ENCODE peak calls at places on chromosomes 16 and 17, in five cellular contexts. J is neural crest cell, F is MV-4-11, Y is PC-9, Q is HS-5. R is an unnamed sample.

GRCh38 chr17:47990962-47991731 is 20.2 kb downstream of the CDK5RAP3 start:
- DNase-seq in Y (no peak), Q (no peak), F (no peak), J (peak; percentile 94), R (no peak)

GRCh38 chr17:37068266-37068665 is 119.5 kb downstream of the AATF start:
- DNase-seq in Y (no peak), Q (no peak), F (no peak), J (no peak), R (no peak)

GRCh38 chr16:29117631-29118030 is 132.8 kb downstream of the LAT start:
- DNase-seq in F (no peak), J (no peak), Q (no peak), Y (no peak), R (no peak)

GRCh38 chr17:81049372-81049911 is 14.5 kb downstream of the BAIAP2 start:
- DNase-seq in F (peak; percentile 61), Y (no peak), J (no peak), Q (no peak), R (peak; percentile 89)

GRCh38 chr16:1612320-1613111 is at the start of gene CRAMP1:
- DNase-seq in J (peak; percentile 17), Q (no peak), Y (no peak), F (no peak), R (peak; percentile 56)

GRCh38 chr16:58476791-58477190 is 23.2 kb upstream of the NDRG4 start:
- DNase-seq in F (no peak), Y (no peak), J (no peak), Q (no peak), R (no peak)

GRCh38 chr17:55089955-55090573 is 121.5 kb downstream of the STXBP4 start:
- DNase-seq in Q (no peak), J (no peak), Y (peak; percentile 23), F (no peak), R (peak; percentile 61)

GRCh38 chr16:50680907-50681885 is at the start of gene SNX20:
- DNase-seq in Q (no peak), F (peak; percentile 89), J (no peak), Y (no peak), R (no peak)

GRCh38 chr17:78933025-78933958 is 8.1 kb upstream of the TIMP2 start:
- DNase-seq in Q (peak; percentile 90), F (peak; percentile 90), J (no peak), Y (peak; percentile 72), R (no peak)

GRCh38 chr17:66149562-66149961 is 42.4 kb downstream of the CEP112 start:
- DNase-seq in J (no peak), Y (no peak), Q (no peak), F (no peak), R (no peak)

GRCh38 chr17:39916918-39917317 is 1.5 kb downstream of the GSDMB start:
- DNase-seq in Y (no peak), Q (no peak), F (no peak), J (no peak), R (no peak)

GRCh38 chr17:50537721-50538548 is 5.4 kb downstream of the EPN3 start:
- DNase-seq in Y (no peak), F (peak; percentile 4), J (no peak), Q (no peak), R (no peak)

GRCh38 chr16:477758-478157 is 49.8 kb upstream of the CAPN15 start:
- DNase-seq in Y (no peak), Q (no peak), J (no peak), F (no peak), R (no peak)

GRCh38 chr16:87117936-87118335 is 199.3 kb downstream of the C16orf95 start:
- DNase-seq in J (no peak), Y (no peak), F (no peak), Q (no peak), R (no peak)